ENCODE peak calls at places on chromosomes 5 and 9, in five cellular contexts. One of them, this sample, is unnamed.

GRCh38 chr5:64330728-64331231 is 165.1 kb downstream of the RNF180 start:
- DNase-seq in adrenal gland: no peak
- DNase-seq in erythroblast: no peak
- DNase-seq in uterus: no peak
- DNase-seq in Peyer's patch: no peak
- DNase-seq in this sample: no peak

GRCh38 chr9:5899292-5899691 is 8.6 kb downstream of the MLANA start:
- DNase-seq in adrenal gland: no peak
- DNase-seq in erythroblast: peak; percentile 9
- DNase-seq in uterus: no peak
- DNase-seq in Peyer's patch: no peak
- DNase-seq in this sample: no peak

GRCh38 chr5:133311171-133311570 is 259.4 kb downstream of the HSPA4 start:
- DNase-seq in adrenal gland: no peak
- DNase-seq in erythroblast: no peak
- DNase-seq in uterus: no peak
- DNase-seq in Peyer's patch: peak; percentile 48
- DNase-seq in this sample: no peak

GRCh38 chr5:145946112-145946861 is 9.9 kb downstream of the SH3RF2 start:
- DNase-seq in adrenal gland: peak; percentile 52
- DNase-seq in erythroblast: no peak
- DNase-seq in uterus: no peak
- DNase-seq in Peyer's patch: no peak
- DNase-seq in this sample: no peak

GRCh38 chr5:156735477-156735876 is 114.6 kb upstream of the PPP1R2B start:
- DNase-seq in adrenal gland: no peak
- DNase-seq in erythroblast: no peak
- DNase-seq in uterus: no peak
- DNase-seq in Peyer's patch: no peak
- DNase-seq in this sample: no peak

GRCh38 chr5:126976520-126977172 is 53.7 kb downstream of the MARCHF3 start:
- DNase-seq in adrenal gland: no peak
- DNase-seq in erythroblast: peak; percentile 99
- DNase-seq in uterus: no peak
- DNase-seq in Peyer's patch: no peak
- DNase-seq in this sample: no peak

GRCh38 chr5:102922111-102922510 is 167.0 kb downstream of the PAM start:
- DNase-seq in adrenal gland: no peak
- DNase-seq in erythroblast: no peak
- DNase-seq in uterus: no peak
- DNase-seq in Peyer's patch: no peak
- DNase-seq in this sample: no peak

GRCh38 chr5:5140051-5141010 is at the start of gene ADAMTS16:
- DNase-seq in adrenal gland: no peak
- DNase-seq in erythroblast: no peak
- DNase-seq in uterus: no peak
- DNase-seq in Peyer's patch: no peak
- DNase-seq in this sample: no peak

GRCh38 chr5:174693697-174694400 is 30.5 kb upstream of the MSX2 start:
- DNase-seq in adrenal gland: no peak
- DNase-seq in erythroblast: no peak
- DNase-seq in uterus: no peak
- DNase-seq in Peyer's patch: peak; percentile 65
- DNase-seq in this sample: no peak

GRCh38 chr9:117448066-117448465 is 33.2 kb upstream of the ASTN2 start:
- DNase-seq in adrenal gland: no peak
- DNase-seq in erythroblast: no peak
- DNase-seq in uterus: no peak
- DNase-seq in Peyer's patch: no peak
- DNase-seq in this sample: no peak

GRCh38 chr5:23506329-23507236 is 826 bp upstream of the PRDM9 start:
- DNase-seq in adrenal gland: no peak
- DNase-seq in erythroblast: no peak
- DNase-seq in uterus: no peak
- DNase-seq in Peyer's patch: no peak
- DNase-seq in this sample: no peak

GRCh38 chr5:10233505-10233904 is 16.2 kb downstream of the ATPSCKMT start:
- DNase-seq in adrenal gland: no peak
- DNase-seq in erythroblast: no peak
- DNase-seq in uterus: no peak
- DNase-seq in Peyer's patch: no peak
- DNase-seq in this sample: no peak

GRCh38 chr5:122415481-122416120 is 103.6 kb downstream of the SNCAIP start:
- DNase-seq in adrenal gland: peak; percentile 84
- DNase-seq in erythroblast: peak; percentile 57
- DNase-seq in uterus: peak; percentile 70
- DNase-seq in Peyer's patch: peak; percentile 68
- DNase-seq in this sample: no peak

GRCh38 chr5:72711361-72711760 is 105.1 kb upstream of the TNPO1 start:
- DNase-seq in adrenal gland: no peak
- DNase-seq in erythroblast: no peak
- DNase-seq in uterus: no peak
- DNase-seq in Peyer's patch: no peak
- DNase-seq in this sample: no peak

GRCh38 chr5:67679184-67679855 is 482.7 kb upstream of the CD180 start:
- DNase-seq in adrenal gland: no peak
- DNase-seq in erythroblast: no peak
- DNase-seq in uterus: no peak
- DNase-seq in Peyer's patch: no peak
- DNase-seq in this sample: no peak

GRCh38 chr5:98902733-98903132 is 26.1 kb downstream of the CHD1 start:
- DNase-seq in adrenal gland: no peak
- DNase-seq in erythroblast: no peak
- DNase-seq in uterus: no peak
- DNase-seq in Peyer's patch: no peak
- DNase-seq in this sample: no peak

GRCh38 chr5:42810905-42811590 is 644 bp downstream of the SELENOP start:
- DNase-seq in adrenal gland: no peak
- DNase-seq in erythroblast: no peak
- DNase-seq in uterus: no peak
- DNase-seq in Peyer's patch: no peak
- DNase-seq in this sample: no peak

GRCh38 chr5:10519729-10520128 is 44.1 kb upstream of the ANKRD33B start:
- DNase-seq in adrenal gland: no peak
- DNase-seq in erythroblast: no peak
- DNase-seq in uterus: no peak
- DNase-seq in Peyer's patch: no peak
- DNase-seq in this sample: no peak

GRCh38 chr9:5631021-5631420 is 2.1 kb downstream of the RIC1 start:
- DNase-seq in adrenal gland: no peak
- DNase-seq in erythroblast: no peak
- DNase-seq in uterus: no peak
- DNase-seq in Peyer's patch: no peak
- DNase-seq in this sample: no peak

GRCh38 chr9:128881884-128882676 is at the start of the genes KYAT1 and LRRC8A:
- DNase-seq in adrenal gland: peak; percentile 99
- DNase-seq in erythroblast: peak; percentile 97
- DNase-seq in uterus: peak; percentile 98
- DNase-seq in Peyer's patch: peak; percentile 99
- DNase-seq in this sample: no peak
- TF ChIP-seq POLR2A in adrenal gland: peak; percentile 64
- TF ChIP-seq POLR2A in erythroblast: peak; percentile 92
- TF ChIP-seq POLR2A in uterus: peak; percentile 78
- TF ChIP-seq POLR2A in Peyer's patch: peak; percentile 73
- TF ChIP-seq POLR2A in this sample: no peak

GRCh38 chr9:32572900-32573523 is at the start of gene NDUFB6:
- DNase-seq in adrenal gland: peak; percentile 96
- DNase-seq in erythroblast: peak; percentile 97
- DNase-seq in uterus: peak; percentile 91
- DNase-seq in Peyer's patch: peak; percentile 99
- DNase-seq in this sample: no peak
- TF ChIP-seq POLR2A in adrenal gland: peak; percentile 52
- TF ChIP-seq POLR2A in erythroblast: peak; percentile 87
- TF ChIP-seq POLR2A in uterus: peak; percentile 59
- TF ChIP-seq POLR2A in Peyer's patch: peak; percentile 89
- TF ChIP-seq POLR2A in this sample: no peak

DNA sequence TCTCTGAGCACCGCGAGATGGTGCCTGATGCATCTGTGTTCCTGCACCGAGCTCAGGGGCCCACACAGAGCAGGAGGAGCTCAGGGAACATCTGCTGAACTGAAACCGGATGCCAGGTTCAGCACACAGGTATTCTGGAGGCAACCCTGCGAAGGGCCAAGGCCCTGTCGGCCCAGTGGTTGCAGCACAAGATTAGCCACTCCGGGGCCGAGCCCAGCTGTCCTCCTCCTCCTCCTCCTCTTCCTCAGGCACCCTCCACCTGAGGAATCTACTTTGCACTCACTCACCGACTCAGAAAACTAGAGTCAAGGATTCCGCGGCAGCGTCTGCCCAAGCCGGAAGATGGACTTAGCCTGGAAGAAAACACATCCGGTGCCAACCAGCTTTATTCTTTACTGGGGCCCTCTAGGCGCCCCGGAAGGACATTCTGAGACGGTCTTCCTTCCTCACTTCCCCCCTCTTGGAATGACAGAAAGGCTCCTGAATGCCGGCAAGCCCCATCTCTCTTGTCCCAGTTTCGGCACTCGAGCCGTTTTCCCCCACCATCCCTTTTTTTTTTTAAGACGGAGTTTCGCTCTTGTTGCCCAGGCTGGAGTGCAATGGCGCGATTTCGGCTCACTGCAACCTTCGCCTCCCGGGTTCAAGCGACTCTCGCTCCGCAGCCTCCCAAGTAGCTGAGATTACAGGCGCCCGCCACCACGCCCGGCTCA is at the start of gene ZBTB6:
- DNase-seq in adrenal gland: peak; percentile 89
- DNase-seq in erythroblast: peak; percentile 80
- DNase-seq in uterus: peak; percentile 69
- DNase-seq in Peyer's patch: peak; percentile 87
- DNase-seq in this sample: no peak
- TF ChIP-seq POLR2A in adrenal gland: no peak
- TF ChIP-seq POLR2A in erythroblast: peak; percentile 88
- TF ChIP-seq POLR2A in uterus: no peak
- TF ChIP-seq POLR2A in Peyer's patch: peak; percentile 36
- TF ChIP-seq POLR2A in this sample: no peak

DNA sequence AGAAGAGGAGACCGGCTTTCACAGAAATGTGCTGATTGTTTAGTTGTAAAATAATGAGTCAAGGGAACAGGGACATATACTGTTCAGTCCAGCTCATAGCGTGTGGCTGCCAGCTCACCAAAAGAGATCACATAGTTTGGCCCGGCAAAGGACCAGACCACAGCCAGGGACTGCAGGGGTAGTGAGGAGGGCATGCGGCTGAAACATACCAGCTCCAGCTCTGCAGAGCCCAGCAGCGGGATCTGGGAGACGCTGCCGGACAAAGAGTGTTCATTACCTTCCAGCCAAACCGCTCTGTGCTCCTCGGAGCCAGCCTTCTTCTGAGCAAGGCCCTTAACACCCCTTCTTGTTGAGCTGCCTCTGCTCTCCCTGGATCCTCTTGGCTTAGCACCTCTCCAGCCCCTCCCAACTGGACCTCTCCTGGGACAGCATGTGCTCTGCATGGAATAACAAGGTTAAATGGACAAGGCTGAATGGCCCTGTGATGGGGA is 116.8 kb upstream of the CNTLN start:
- DNase-seq in adrenal gland: no peak
- DNase-seq in erythroblast: no peak
- DNase-seq in uterus: no peak
- DNase-seq in Peyer's patch: no peak
- DNase-seq in this sample: no peak
- TF ChIP-seq POLR2A in adrenal gland: no peak
- TF ChIP-seq POLR2A in erythroblast: no peak
- TF ChIP-seq POLR2A in uterus: no peak
- TF ChIP-seq POLR2A in Peyer's patch: no peak
- TF ChIP-seq POLR2A in this sample: no peak

GRCh38 chr5:31531888-31532710 is at the start of the genes C5orf22 and DROSHA:
- DNase-seq in adrenal gland: peak; percentile 98
- DNase-seq in erythroblast: peak; percentile 95
- DNase-seq in uterus: peak; percentile 92
- DNase-seq in Peyer's patch: peak; percentile 98
- DNase-seq in this sample: no peak
- TF ChIP-seq POLR2A in adrenal gland: peak; percentile 8
- TF ChIP-seq POLR2A in erythroblast: peak; percentile 82
- TF ChIP-seq POLR2A in uterus: peak; percentile 40
- TF ChIP-seq POLR2A in Peyer's patch: peak; percentile 68
- TF ChIP-seq POLR2A in this sample: no peak